ENCODE peak calls at places on chromosomes 5 and 9, in four cellular contexts. One of them, this sample, is unnamed.

GRCh38 chr5:148913985-148914421 is 87.6 kb downstream of the ADRB2 start:
- DNase-seq in esophagus squamous epithelium: no peak
- DNase-seq in cardiac muscle cell: peak
- DNase-seq in kidney epithelial cell: peak
- DNase-seq in this sample: peak

GRCh38 chr5:50969207-50970145 is 303.0 kb downstream of the PARP8 start:
- DNase-seq in esophagus squamous epithelium: no peak
- DNase-seq in kidney epithelial cell: no peak
- DNase-seq in cardiac muscle cell: peak
- DNase-seq in this sample: no peak

GRCh38 chr9:130199605-130200004 is 27.4 kb downstream of the NCS1 start:
- DNase-seq in esophagus squamous epithelium: no peak
- DNase-seq in cardiac muscle cell: no peak
- DNase-seq in kidney epithelial cell: no peak
- DNase-seq in this sample: peak

GRCh38 chr9:129596541-129597328 is 24.2 kb downstream of the C9orf50 start:
- DNase-seq in kidney epithelial cell: no peak
- DNase-seq in esophagus squamous epithelium: no peak
- DNase-seq in cardiac muscle cell: peak
- DNase-seq in this sample: no peak

GRCh38 chr9:33187519-33188218 is 20.5 kb upstream of the B4GALT1 start:
- DNase-seq in cardiac muscle cell: peak
- DNase-seq in kidney epithelial cell: no peak
- DNase-seq in esophagus squamous epithelium: no peak
- DNase-seq in this sample: peak

GRCh38 chr9:136244116-136244775 is 1.4 kb downstream of the QSOX2 start:
- DNase-seq in cardiac muscle cell: no peak
- DNase-seq in kidney epithelial cell: no peak
- DNase-seq in esophagus squamous epithelium: no peak
- DNase-seq in this sample: no peak

GRCh38 chr9:21591221-21592062 is 109.3 kb upstream of the IFNE start:
- DNase-seq in kidney epithelial cell: peak
- DNase-seq in cardiac muscle cell: no peak
- DNase-seq in esophagus squamous epithelium: no peak
- DNase-seq in this sample: peak

GRCh38 chr9:137407590-137408300 is 15.2 kb downstream of the EXD3 start:
- DNase-seq in kidney epithelial cell: no peak
- DNase-seq in esophagus squamous epithelium: no peak
- DNase-seq in cardiac muscle cell: no peak
- DNase-seq in this sample: no peak

GRCh38 chr5:1772634-1773033 is 27.0 kb downstream of the MRPL36 start:
- DNase-seq in kidney epithelial cell: no peak
- DNase-seq in esophagus squamous epithelium: no peak
- DNase-seq in cardiac muscle cell: peak
- DNase-seq in this sample: no peak

GRCh38 chr9:84669293-84670105 is at the start of gene NTRK2:
- DNase-seq in esophagus squamous epithelium: no peak
- DNase-seq in cardiac muscle cell: peak
- DNase-seq in kidney epithelial cell: no peak
- DNase-seq in this sample: peak

GRCh38 chr9:134968011-134968822 is 50.5 kb upstream of the FCN1 start:
- DNase-seq in kidney epithelial cell: no peak
- DNase-seq in esophagus squamous epithelium: no peak
- DNase-seq in cardiac muscle cell: peak
- DNase-seq in this sample: no peak

GRCh38 chr5:40570408-40571129 is 109.1 kb upstream of the PTGER4 start:
- DNase-seq in esophagus squamous epithelium: no peak
- DNase-seq in kidney epithelial cell: peak
- DNase-seq in cardiac muscle cell: no peak
- DNase-seq in this sample: peak

GRCh38 chr9:18675345-18675744 is 201.4 kb downstream of the ADAMTSL1 start:
- DNase-seq in kidney epithelial cell: no peak
- DNase-seq in cardiac muscle cell: no peak
- DNase-seq in esophagus squamous epithelium: no peak
- DNase-seq in this sample: no peak

GRCh38 chr9:5976668-5977397 is 38.6 kb downstream of the RANBP6 start:
- DNase-seq in esophagus squamous epithelium: no peak
- DNase-seq in kidney epithelial cell: no peak
- DNase-seq in cardiac muscle cell: no peak
- DNase-seq in this sample: no peak

GRCh38 chr9:103319979-103320378 is 324.8 kb downstream of the CYLC2 start:
- DNase-seq in kidney epithelial cell: no peak
- DNase-seq in cardiac muscle cell: no peak
- DNase-seq in esophagus squamous epithelium: no peak
- DNase-seq in this sample: no peak

GRCh38 chr5:71939452-71939932 is 167.8 kb upstream of the MAP1B start:
- DNase-seq in kidney epithelial cell: no peak
- DNase-seq in esophagus squamous epithelium: no peak
- DNase-seq in cardiac muscle cell: no peak
- DNase-seq in this sample: no peak

GRCh38 chr5:140073296-140073695 is 30.2 kb upstream of the NRG2 start:
- DNase-seq in esophagus squamous epithelium: no peak
- DNase-seq in kidney epithelial cell: no peak
- DNase-seq in cardiac muscle cell: no peak
- DNase-seq in this sample: no peak

GRCh38 chr5:61290815-61291214 is 41.2 kb upstream of the ZSWIM6 start:
- DNase-seq in cardiac muscle cell: no peak
- DNase-seq in kidney epithelial cell: no peak
- DNase-seq in esophagus squamous epithelium: no peak
- DNase-seq in this sample: no peak

GRCh38 chr5:157681048-157681447 is 9.7 kb downstream of the C5orf52 start:
- DNase-seq in esophagus squamous epithelium: no peak
- DNase-seq in cardiac muscle cell: no peak
- DNase-seq in kidney epithelial cell: no peak
- DNase-seq in this sample: no peak

GRCh38 chr5:141084487-141084989 is 9.9 kb upstream of the PCDHB2 start:
- DNase-seq in cardiac muscle cell: peak
- DNase-seq in esophagus squamous epithelium: no peak
- DNase-seq in kidney epithelial cell: peak
- DNase-seq in this sample: peak

GRCh38 chr9:89848060-89849040 is 243.5 kb downstream of the GADD45G start:
- DNase-seq in esophagus squamous epithelium: no peak
- DNase-seq in kidney epithelial cell: no peak
- DNase-seq in cardiac muscle cell: no peak
- DNase-seq in this sample: no peak

GRCh38 chr9:26880262-26880661 is 12.3 kb downstream of the CAAP1 start:
- DNase-seq in cardiac muscle cell: no peak
- DNase-seq in esophagus squamous epithelium: no peak
- DNase-seq in kidney epithelial cell: no peak
- DNase-seq in this sample: no peak

GRCh38 chr5:98414938-98415337 is 358.5 kb upstream of the RGMB start:
- DNase-seq in cardiac muscle cell: no peak
- DNase-seq in kidney epithelial cell: peak
- DNase-seq in esophagus squamous epithelium: no peak
- DNase-seq in this sample: peak

GRCh38 chr5:82259172-82259800 is 18.9 kb downstream of the RPS23 start:
- DNase-seq in cardiac muscle cell: peak
- DNase-seq in kidney epithelial cell: peak
- DNase-seq in esophagus squamous epithelium: no peak
- DNase-seq in this sample: no peak

GRCh38 chr5:123515904-123516303 is 3.9 kb downstream of the CSNK1G3 start:
- DNase-seq in kidney epithelial cell: no peak
- DNase-seq in cardiac muscle cell: no peak
- DNase-seq in esophagus squamous epithelium: no peak
- DNase-seq in this sample: no peak

GRCh38 chr5:37715361-37715760 is 124.5 kb downstream of the GDNF start:
- DNase-seq in cardiac muscle cell: no peak
- DNase-seq in kidney epithelial cell: no peak
- DNase-seq in esophagus squamous epithelium: no peak
- DNase-seq in this sample: no peak

GRCh38 chr5:37717613-37718431 is 122.0 kb downstream of the GDNF start:
- DNase-seq in cardiac muscle cell: peak
- DNase-seq in kidney epithelial cell: no peak
- DNase-seq in esophagus squamous epithelium: no peak
- DNase-seq in this sample: no peak

GRCh38 chr5:37715957-37716356 is 123.9 kb downstream of the GDNF start:
- DNase-seq in cardiac muscle cell: no peak
- DNase-seq in esophagus squamous epithelium: no peak
- DNase-seq in kidney epithelial cell: no peak
- DNase-seq in this sample: no peak

GRCh38 chr5:37716405-37716804 is 123.4 kb downstream of the GDNF start:
- DNase-seq in esophagus squamous epithelium: no peak
- DNase-seq in cardiac muscle cell: no peak
- DNase-seq in kidney epithelial cell: no peak
- DNase-seq in this sample: no peak

DNA sequence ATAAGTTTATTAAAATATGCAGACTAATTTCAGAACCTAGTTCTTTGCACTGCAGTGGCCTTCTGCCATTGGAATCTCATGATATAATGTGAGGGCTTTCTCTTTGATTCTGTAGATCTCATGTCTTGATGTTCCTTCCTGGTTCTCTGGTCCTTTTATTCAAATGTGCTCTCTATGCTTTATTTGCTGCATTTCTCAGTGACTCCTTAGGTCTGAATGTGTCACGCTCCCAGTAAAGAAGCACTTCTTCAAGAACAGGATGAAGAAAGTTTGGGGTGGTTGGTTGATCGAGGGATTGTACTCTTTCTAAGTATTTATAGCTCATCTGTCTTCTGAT is 122.6 kb downstream of the GDNF start:
- DNase-seq in cardiac muscle cell: no peak
- DNase-seq in kidney epithelial cell: no peak
- DNase-seq in esophagus squamous epithelium: no peak
- DNase-seq in this sample: no peak
- H3K4me3 ChIP-seq in cardiac muscle cell: no peak
- H3K4me3 ChIP-seq in kidney epithelial cell: no peak
- H3K4me3 ChIP-seq in esophagus squamous epithelium: no peak
- H3K4me3 ChIP-seq in this sample: no peak

DNA sequence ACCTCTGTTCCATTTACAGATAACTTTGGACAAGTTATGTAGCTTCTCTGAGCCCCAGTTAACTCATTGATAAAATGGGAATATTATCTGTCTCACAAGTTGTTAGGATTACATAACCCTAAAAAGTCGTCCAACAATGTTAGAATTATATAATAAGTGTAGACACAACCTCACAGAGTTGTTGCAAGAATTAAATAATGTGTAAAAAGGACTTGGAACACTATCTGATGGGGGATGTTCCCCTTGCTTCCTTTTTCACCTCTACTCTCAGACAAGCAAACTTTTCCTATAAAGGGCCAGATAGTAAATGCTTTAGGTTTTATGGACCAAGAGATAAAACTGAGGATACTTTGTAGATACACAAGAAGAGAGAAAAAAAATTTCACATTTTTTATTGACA is 193.5 kb downstream of the GAPVD1 start:
- DNase-seq in cardiac muscle cell: no peak
- DNase-seq in esophagus squamous epithelium: no peak
- DNase-seq in kidney epithelial cell: no peak
- DNase-seq in this sample: no peak
- TF ChIP-seq CTCF in cardiac muscle cell: no peak
- TF ChIP-seq CTCF in esophagus squamous epithelium: no peak
- TF ChIP-seq CTCF in kidney epithelial cell: no peak
- TF ChIP-seq CTCF in this sample: no peak

GRCh38 chr9:120578614-120579013 is 1.4 kb downstream of the CDK5RAP2 start:
- DNase-seq in cardiac muscle cell: no peak
- DNase-seq in esophagus squamous epithelium: no peak
- DNase-seq in kidney epithelial cell: no peak
- DNase-seq in this sample: no peak
- H3K4me3 ChIP-seq in cardiac muscle cell: no peak
- H3K4me3 ChIP-seq in esophagus squamous epithelium: peak
- H3K4me3 ChIP-seq in kidney epithelial cell: peak
- H3K4me3 ChIP-seq in this sample: no peak

GRCh38 chr9:127495884-127496555 is 44.7 kb downstream of the LRSAM1 start:
- DNase-seq in kidney epithelial cell: no peak
- DNase-seq in cardiac muscle cell: no peak
- DNase-seq in esophagus squamous epithelium: no peak
- DNase-seq in this sample: no peak

GRCh38 chr9:127500399-127500798 is 49.1 kb downstream of the LRSAM1 start:
- DNase-seq in kidney epithelial cell: no peak
- DNase-seq in esophagus squamous epithelium: no peak
- DNase-seq in cardiac muscle cell: no peak
- DNase-seq in this sample: no peak

GRCh38 chr9:127496974-127497373 is 45.7 kb downstream of the LRSAM1 start:
- DNase-seq in esophagus squamous epithelium: no peak
- DNase-seq in cardiac muscle cell: no peak
- DNase-seq in kidney epithelial cell: no peak
- DNase-seq in this sample: no peak

GRCh38 chr9:127498298-127498697 is 47.0 kb downstream of the LRSAM1 start:
- DNase-seq in kidney epithelial cell: no peak
- DNase-seq in esophagus squamous epithelium: no peak
- DNase-seq in cardiac muscle cell: no peak
- DNase-seq in this sample: no peak

GRCh38 chr9:127497656-127498290 is 46.5 kb downstream of the LRSAM1 start:
- DNase-seq in kidney epithelial cell: no peak
- DNase-seq in esophagus squamous epithelium: no peak
- DNase-seq in cardiac muscle cell: no peak
- DNase-seq in this sample: no peak
- TF ChIP-seq CTCF in kidney epithelial cell: no peak
- TF ChIP-seq CTCF in esophagus squamous epithelium: no peak
- TF ChIP-seq CTCF in cardiac muscle cell: no peak
- TF ChIP-seq CTCF in this sample: no peak

GRCh38 chr9:35533398-35533797 is 43.5 kb downstream of the RUSC2 start:
- DNase-seq in esophagus squamous epithelium: no peak
- DNase-seq in cardiac muscle cell: no peak
- DNase-seq in kidney epithelial cell: no peak
- DNase-seq in this sample: no peak

GRCh38 chr9:35540315-35540714 is 50.4 kb downstream of the RUSC2 start:
- DNase-seq in esophagus squamous epithelium: no peak
- DNase-seq in cardiac muscle cell: no peak
- DNase-seq in kidney epithelial cell: no peak
- DNase-seq in this sample: no peak

GRCh38 chr9:35538361-35539234 is 48.7 kb downstream of the RUSC2 start:
- DNase-seq in kidney epithelial cell: no peak
- DNase-seq in esophagus squamous epithelium: no peak
- DNase-seq in cardiac muscle cell: peak
- DNase-seq in this sample: peak

GRCh38 chr9:35537898-35538297 is 48.0 kb downstream of the RUSC2 start:
- DNase-seq in cardiac muscle cell: peak
- DNase-seq in kidney epithelial cell: no peak
- DNase-seq in esophagus squamous epithelium: no peak
- DNase-seq in this sample: no peak
- H3K4me3 ChIP-seq in cardiac muscle cell: no peak
- H3K4me3 ChIP-seq in kidney epithelial cell: no peak
- H3K4me3 ChIP-seq in esophagus squamous epithelium: peak
- H3K4me3 ChIP-seq in this sample: no peak